ENCODE peak calls at places on chromosomes 7 and 10, in seven cellular contexts. S, W, V, D, X, K and N are unnamed samples.

GRCh38 chr10:33065111-33065510 is 107.1 kb upstream of the ITGB1 start:
- DNase-seq in S (no peak), W (no peak), V (no peak), D (no peak), X (no peak), K (no peak), N (no peak)

GRCh38 chr7:77954773-77955562 is 156.4 kb downstream of the PHTF2 start:
- DNase-seq in S (no peak), W (no peak), V (no peak), D (no peak), X (no peak), K (no peak), N (no peak)

GRCh38 chr7:94620703-94621118 is 35.2 kb downstream of the SGCE start:
- DNase-seq in S (no peak), W (peak; percentile 54), V (peak; percentile 37), D (peak; percentile 82), X (peak; percentile 94), K (no peak), N (no peak)

GRCh38 chr10:102163342-102163989 is 11.3 kb downstream of the NOLC1 start:
- DNase-seq in S (no peak), W (no peak), V (no peak), D (no peak), X (no peak), K (no peak), N (no peak)

GRCh38 chr10:31602541-31603244 is 283.7 kb downstream of the ZEB1 start:
- DNase-seq in S (no peak), W (no peak), V (no peak), D (no peak), X (peak; percentile 68), K (peak; percentile 40), N (peak; percentile 61)

GRCh38 chr7:68823996-68824780 is 774.1 kb upstream of the AUTS2 start:
- DNase-seq in S (no peak), W (no peak), V (no peak), D (no peak), X (no peak), K (no peak), N (no peak)

GRCh38 chr10:131915484-131915883 is 14.7 kb downstream of the PPP2R2D start:
- DNase-seq in S (no peak), W (no peak), V (no peak), D (no peak), X (no peak), K (no peak), N (no peak)

GRCh38 chr10:126663328-126663727 is 7.2 kb downstream of the C10orf90 start:
- DNase-seq in S (no peak), W (no peak), V (no peak), D (no peak), X (no peak), K (peak; percentile 41), N (no peak)

GRCh38 chr7:132464740-132465139 is 111.5 kb downstream of the PLXNA4 start:
- DNase-seq in S (no peak), W (no peak), V (no peak), D (no peak), X (peak; percentile 33), K (no peak), N (no peak)

GRCh38 chr10:18699849-18700554 is 40.8 kb downstream of the ARL5B start:
- DNase-seq in S (no peak), W (no peak), V (no peak), D (peak; percentile 68), X (no peak), K (no peak), N (no peak)

GRCh38 chr7:132097550-132098134 is 478.6 kb downstream of the PLXNA4 start:
- DNase-seq in S (no peak), W (no peak), V (no peak), D (no peak), X (no peak), K (no peak), N (no peak)

GRCh38 chr7:70506463-70506862 is 625.5 kb upstream of the GALNT17 start:
- DNase-seq in S (no peak), W (no peak), V (no peak), D (peak; percentile 35), X (no peak), K (no peak), N (peak; percentile 42)

GRCh38 chr7:1087952-1088920 is at the start of gene GPER1:
- DNase-seq in S (no peak), W (no peak), V (no peak), D (peak; percentile 74), X (peak; percentile 34), K (no peak), N (peak; percentile 26)

GRCh38 chr10:34171957-34172527 is 643.1 kb downstream of the PARD3 start:
- DNase-seq in S (no peak), W (no peak), V (no peak), D (no peak), X (peak; percentile 60), K (no peak), N (no peak)

GRCh38 chr7:33940503-33940902 is 35.2 kb downstream of the BMPER start:
- DNase-seq in S (no peak), W (no peak), V (no peak), D (no peak), X (no peak), K (no peak), N (no peak)

GRCh38 chr10:113283189-113283588 is 269.7 kb upstream of the HABP2 start:
- DNase-seq in S (no peak), W (no peak), V (no peak), D (no peak), X (no peak), K (no peak), N (peak; percentile 22)